ENCODE peak calls at places on chromosomes 16 and 17, in ten cellular contexts. H is activated CD4-positive, CD25-positive, alpha-beta regulatory T cell; M is hypothalamus; C is stimulated activated CD8-positive, alpha-beta memory T cell treated with anti-CD3 and anti-CD28 coated beads, Interleukin-4, amount 100 ng/mL, for 24 hours; D is activated T-helper 1 cell treated with anti-CD3 and anti-CD28 coated beads, Interleukin-12 subunit alpha, Interleukin-12 subunit beta, Interleukin-2, Interleukin-4 antibody, amounts not matched to agents 30 ng/mL and 10 ng/mL and 1 ng/mL, durations not matched to agents 14 hours and 24 hours and 36 hours; F is neural progenitor cell; A is fibroblast of the conjunctiva; V is SHP77; T is mesothelial cell of epicardium; X is islet precursor cell. S is an unnamed sample.

GRCh38 chr16:88343276-88343791 is 39.4 kb upstream of the ZNF469 start:
- DNase-seq in H (no peak), M (no peak), C (no peak), D (no peak), F (no peak), A (no peak), V (no peak), T (no peak), X (no peak), S (no peak)

GRCh38 chr16:57600048-57600835 is 28.2 kb upstream of the ADGRG1 start:
- DNase-seq in H (no peak), M (no peak), C (no peak), D (no peak), F (peak), A (no peak), V (peak), T (no peak), X (peak), S (no peak)

GRCh38 chr17:50107790-50108414 is 12.8 kb downstream of the PDK2 start:
- DNase-seq in H (no peak), M (no peak), C (no peak), D (no peak), F (no peak), A (no peak), V (no peak), T (no peak), X (no peak), S (no peak)

GRCh38 chr17:44095647-44096496 is 25.3 kb downstream of the G6PC3 start:
- DNase-seq in H (no peak), M (peak), C (no peak), D (no peak), F (peak), A (peak), V (peak), T (peak), X (peak), S (peak)

GRCh38 chr17:17494499-17495447 is 1.4 kb downstream of the RASD1 start:
- DNase-seq in H (no peak), M (no peak), C (no peak), D (no peak), F (peak), A (no peak), V (peak), T (no peak), X (peak), S (peak)

GRCh38 chr17:63430223-63430622 is 15.9 kb downstream of the CYB561 start:
- DNase-seq in H (no peak), M (no peak), C (no peak), D (no peak), F (no peak), A (no peak), V (no peak), T (no peak), X (no peak), S (no peak)

GRCh38 chr16:54817432-54817831 is 113.2 kb upstream of the IRX5 start:
- DNase-seq in H (no peak), M (no peak), C (no peak), D (no peak), F (peak), A (peak), V (no peak), T (no peak), X (no peak), S (no peak)

GRCh38 chr17:69335018-69335417 is 8.1 kb upstream of the ABCA5 start:
- DNase-seq in H (no peak), M (no peak), C (no peak), D (no peak), F (no peak), A (peak), V (no peak), T (no peak), X (no peak), S (no peak)

GRCh38 chr17:30360396-30360795 is 18.3 kb upstream of the CPD start:
- DNase-seq in H (no peak), M (no peak), C (no peak), D (no peak), F (no peak), A (no peak), V (no peak), T (no peak), X (no peak), S (no peak)

GRCh38 chr16:88779406-88780099 is 5.5 kb downstream of the PIEZO1 start:
- DNase-seq in H (no peak), M (no peak), C (no peak), D (no peak), F (no peak), A (no peak), V (no peak), T (no peak), X (no peak), S (no peak)

GRCh38 chr17:19338031-19338990 is 24.2 kb downstream of the B9D1 start:
- DNase-seq in H (peak), M (no peak), C (peak), D (peak), F (peak), A (no peak), V (peak), T (no peak), X (peak), S (no peak)

GRCh38 chr17:37701424-37702020 is 43.3 kb downstream of the HNF1B start:
- DNase-seq in H (no peak), M (no peak), C (no peak), D (peak), F (peak), A (no peak), V (no peak), T (no peak), X (no peak), S (no peak)

GRCh38 chr16:24839347-24839972 is 6.3 kb upstream of the SLC5A11 start:
- DNase-seq in H (no peak), M (no peak), C (no peak), D (no peak), F (no peak), A (no peak), V (no peak), T (no peak), X (no peak), S (no peak)

GRCh38 chr17:72393553-72393952 is 272.7 kb downstream of the SOX9 start:
- DNase-seq in H (no peak), M (no peak), C (no peak), D (no peak), F (no peak), A (no peak), V (no peak), T (no peak), X (peak), S (no peak)

GRCh38 chr17:66449418-66449977 is 147.1 kb downstream of the PRKCA start:
- DNase-seq in H (no peak), M (no peak), C (no peak), D (no peak), F (no peak), A (no peak), V (no peak), T (no peak), X (no peak), S (no peak)

GRCh38 chr16:25018972-25019617 is 3.9 kb upstream of the ARHGAP17 start:
- DNase-seq in H (no peak), M (no peak), C (no peak), D (no peak), F (no peak), A (no peak), V (no peak), T (no peak), X (no peak), S (no peak)

GRCh38 chr17:3804503-3804931 is 3.5 kb upstream of the ITGAE start:
- DNase-seq in H (no peak), M (no peak), C (no peak), D (peak), F (no peak), A (no peak), V (no peak), T (no peak), X (peak), S (no peak)

GRCh38 chr17:15431201-15431600 is 36.2 kb downstream of the CDRT4 start:
- DNase-seq in H (no peak), M (no peak), C (no peak), D (no peak), F (no peak), A (peak), V (peak), T (no peak), X (peak), S (no peak)

GRCh38 chr17:72719582-72720493 is 372.6 kb downstream of the SLC39A11 start:
- DNase-seq in H (no peak), M (no peak), C (peak), D (peak), F (no peak), A (no peak), V (no peak), T (no peak), X (peak), S (no peak)